ENCODE peak calls at places on chromosome 4, in eight cellular contexts. C is lung, J is EL, D is M059J, B is A549, F is HL-60, M is stromal cell of bone marrow, V is hepatic stellate cell. W is an unnamed sample.
A peak's percentile ranks its signal among the peaks of the same experiment; 100 is the strongest.

GRCh38 chr4:8427761-8428287 is 12.7 kb downstream of the ACOX3 start:
- DNase-seq in V (peak; percentile 44), F (peak; percentile 58), D (peak; percentile 42), M (no peak), J (peak; percentile 26), C (peak; percentile 34), B (no peak), W (no peak)

GRCh38 chr4:39324897-39325613 is 41.1 kb downstream of the RFC1 start:
- DNase-seq in D (no peak), M (no peak), C (no peak), F (no peak), J (no peak), B (no peak), V (no peak), W (no peak)

GRCh38 chr4:149031399-149031798 is 589.2 kb upstream of the NR3C2 start:
- DNase-seq in D (peak; percentile 15), M (peak; percentile 31), C (no peak), V (peak; percentile 1), J (peak; percentile 3), F (no peak), B (no peak), W (no peak)

GRCh38 chr4:19399001-19399400 is 852.7 kb upstream of the SLIT2 start:
- DNase-seq in B (no peak), F (no peak), C (no peak), D (peak; percentile 63), M (no peak), V (peak; percentile 4), J (peak; percentile 76), W (no peak)

GRCh38 chr4:20687894-20688293 is 12.4 kb upstream of the PACRGL start:
- DNase-seq in M (peak; percentile 93), J (peak; percentile 82), F (no peak), C (no peak), V (peak; percentile 4), D (peak; percentile 79), B (no peak), W (no peak)

GRCh38 chr4:141180991-141181760 is 39.5 kb upstream of the ZNF330 start:
- DNase-seq in M (no peak), B (no peak), J (peak; percentile 17), V (no peak), F (no peak), D (peak; percentile 68), C (no peak), W (no peak)

GRCh38 chr4:6688879-6689505 is 4.7 kb upstream of the S100P start:
- DNase-seq in V (peak; percentile 98), C (no peak), D (peak; percentile 97), J (peak; percentile 95), M (peak; percentile 85), F (no peak), B (peak; percentile 77), W (no peak)

GRCh38 chr4:110124721-110125120 is 73.7 kb downstream of the ELOVL6 start:
- DNase-seq in V (no peak), M (no peak), B (no peak), J (no peak), D (peak; percentile 34), F (no peak), C (no peak), W (no peak)

GRCh38 chr4:147103403-147103946 is 157.8 kb upstream of the TTC29 start:
- DNase-seq in C (no peak), F (no peak), V (peak; percentile 80), M (peak; percentile 99), D (peak; percentile 94), B (peak; percentile 7), J (peak; percentile 94), W (peak; percentile 89)

GRCh38 chr4:127709456-127709855 is 20.7 kb upstream of the SLC25A31 start:
- DNase-seq in D (peak; percentile 2), J (no peak), B (no peak), C (no peak), V (no peak), M (no peak), F (no peak), W (no peak)

GRCh38 chr4:40940317-40940720 is 190.6 kb downstream of the NSUN7 start:
- DNase-seq in V (no peak), M (peak; percentile 54), F (no peak), D (no peak), C (no peak), J (no peak), B (no peak), W (peak; percentile 74)

GRCh38 chr4:154928640-154929257 is 147.7 kb downstream of the RBM46 start:
- DNase-seq in D (peak; percentile 5), F (no peak), M (peak; percentile 47), V (no peak), C (no peak), B (peak; percentile 10), J (peak; percentile 23), W (no peak)

GRCh38 chr4:41509411-41510008 is 28.4 kb upstream of the LIMCH1 start:
- DNase-seq in C (no peak), F (no peak), B (no peak), M (no peak), V (no peak), J (peak; percentile 28), D (peak; percentile 83), W (no peak)

GRCh38 chr4:145565328-145565727 is 53.9 kb upstream of the MMAA start:
- DNase-seq in M (peak; percentile 72), V (no peak), F (no peak), D (no peak), C (no peak), J (no peak), B (no peak), W (no peak)

GRCh38 chr4:86043755-86044592 is 315.9 kb downstream of the MAPK10 start:
- DNase-seq in F (no peak), J (peak; percentile 63), M (peak; percentile 59), B (peak; percentile 6), V (no peak), C (no peak), D (peak; percentile 66), W (no peak)

GRCh38 chr4:6986067-6986780 is 56.9 kb upstream of the TADA2B start:
- DNase-seq in F (peak; percentile 22), M (peak; percentile 47), B (no peak), J (peak; percentile 75), D (peak; percentile 66), C (no peak), V (peak; percentile 82), W (peak; percentile 66)

GRCh38 chr4:5941601-5942000 is 48.7 kb upstream of the CRMP1 start:
- DNase-seq in D (no peak), B (no peak), J (no peak), F (no peak), M (no peak), V (no peak), C (no peak), W (no peak)

GRCh38 chr4:184039963-184040383 is 134.9 kb downstream of the STOX2 start:
- DNase-seq in D (no peak), M (no peak), J (peak; percentile 6), B (no peak), F (no peak), C (no peak), V (no peak), W (no peak)

GRCh38 chr4:7799306-7799705 is 140.4 kb downstream of the AFAP1 start:
- DNase-seq in F (no peak), B (no peak), C (no peak), V (no peak), J (no peak), D (no peak), M (no peak), W (no peak)

GRCh38 chr4:165060938-165061337 is 7.3 kb downstream of the TRIM75 start:
- DNase-seq in M (no peak), C (no peak), J (no peak), F (no peak), B (no peak), D (no peak), V (no peak), W (no peak)

GRCh38 chr4:10117424-10118354 is 1.1 kb upstream of the WDR1 start:
- DNase-seq in F (no peak), C (peak; percentile 55), M (no peak), D (no peak), B (no peak), J (peak; percentile 16), V (no peak), W (no peak)

GRCh38 chr4:184099033-184099432 is 118.6 kb downstream of the ENPP6 start:
- DNase-seq in F (no peak), B (no peak), V (no peak), J (no peak), M (no peak), C (no peak), D (no peak), W (no peak)

GRCh38 chr4:182093431-182093831 is 149.8 kb upstream of the TENM3 start:
- DNase-seq in C (no peak), D (peak; percentile 73), M (no peak), F (no peak), V (no peak), J (peak; percentile 3), B (no peak), W (no peak)

GRCh38 chr4:8188743-8189550 is 10.1 kb upstream of the SH3TC1 start:
- DNase-seq in F (no peak), J (no peak), M (no peak), V (no peak), C (peak; percentile 72), B (no peak), D (peak; percentile 20), W (peak; percentile 74)

GRCh38 chr4:165692082-165692481 is 181.0 kb upstream of the TLL1 start:
- DNase-seq in C (no peak), V (no peak), M (no peak), J (no peak), F (no peak), B (no peak), D (peak; percentile 81), W (no peak)

GRCh38 chr4:172857026-172857425 is 311.6 kb upstream of the GALNT7 start:
- DNase-seq in B (no peak), C (no peak), F (no peak), J (no peak), D (no peak), M (no peak), V (no peak), W (no peak)

GRCh38 chr4:68342139-68342538 is 7.8 kb downstream of the YTHDC1 start:
- DNase-seq in M (peak; percentile 64), C (no peak), J (peak; percentile 46), F (no peak), V (peak; percentile 19), D (peak; percentile 60), B (peak; percentile 8), W (no peak)

GRCh38 chr4:83855044-83855443 is 319.1 kb downstream of the GPAT3 start:
- DNase-seq in M (peak; percentile 78), C (no peak), J (peak; percentile 98), F (no peak), V (peak; percentile 51), D (peak; percentile 95), B (peak; percentile 47), W (no peak)

GRCh38 chr4:88177981-88178632 is 19.7 kb upstream of the ABCG2 start:
- DNase-seq in J (peak; percentile 89), V (peak; percentile 37), B (peak; percentile 46), C (peak; percentile 61), M (no peak), D (peak; percentile 95), F (peak; percentile 37), W (no peak)

GRCh38 chr4:8133897-8134542 is 24.6 kb downstream of the ABLIM2 start:
- DNase-seq in F (no peak), M (no peak), D (no peak), J (no peak), C (no peak), B (no peak), V (no peak), W (no peak)

GRCh38 chr4:153798901-153799707 is 10.2 kb upstream of the SFRP2 start:
- DNase-seq in F (no peak), M (no peak), B (no peak), D (no peak), J (no peak), C (no peak), V (no peak), W (no peak)